ENCODE peak calls at places on chromosomes 5 and 9, in four cellular contexts. Z is tibial nerve, Q is suprapubic skin, S is transverse colon. G is an unnamed sample.

GRCh38 chr5:31378838-31379237 is 153.1 kb downstream of the DROSHA start:
- DNase-seq in Z (no peak), Q (no peak), S (no peak), G (no peak)

GRCh38 chr9:134540441-134541372 is 100.9 kb upstream of the COL5A1 start:
- DNase-seq in Z (no peak), Q (no peak), S (no peak), G (no peak)

GRCh38 chr9:105438136-105438839 is 9.5 kb upstream of the FSD1L start:
- DNase-seq in Z (no peak), Q (no peak), S (no peak), G (no peak)

GRCh38 chr5:1118231-1118698 is 6.4 kb upstream of the SLC12A7 start:
- DNase-seq in Z (no peak), Q (no peak), S (no peak), G (peak; percentile 80)

GRCh38 chr9:121262953-121263352 is 5.0 kb upstream of the GSN start:
- DNase-seq in Z (no peak), Q (no peak), S (no peak), G (no peak)

GRCh38 chr5:144121577-144121976 is 48.9 kb downstream of the YIPF5 start:
- DNase-seq in Z (no peak), Q (no peak), S (no peak), G (no peak)

GRCh38 chr9:100561256-100561655 is 16.6 kb upstream of the CAVIN4 start:
- DNase-seq in Z (no peak), Q (no peak), S (no peak), G (no peak)

GRCh38 chr5:34685485-34686197 is 29.5 kb downstream of the RAI14 start:
- DNase-seq in Z (no peak), Q (no peak), S (no peak), G (no peak)

GRCh38 chr5:140821375-140822280 is at the start of gene PCDHA5:
- DNase-seq in Z (peak; percentile 19), Q (no peak), S (no peak), G (no peak)

DNA sequence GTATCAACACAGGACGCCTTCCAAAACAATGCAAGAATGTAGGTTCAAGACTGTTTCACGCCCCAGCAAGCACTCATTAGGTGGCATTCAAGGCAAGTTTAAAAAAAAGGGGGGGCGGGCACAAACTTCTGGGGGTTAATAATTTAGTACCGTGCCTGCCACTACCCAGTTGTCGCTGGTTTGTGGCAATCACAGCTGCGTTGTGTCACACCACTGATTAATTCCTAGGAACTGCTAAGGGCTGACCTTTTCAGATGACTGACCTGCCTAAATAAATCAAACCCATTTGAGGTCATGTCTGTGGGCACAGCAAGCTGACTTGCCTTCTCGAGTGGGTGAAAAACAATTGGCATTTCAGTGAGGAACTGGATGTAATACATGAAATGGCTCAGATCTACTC is 15.2 kb upstream of the MGAT1 start:
- DNase-seq in Z (no peak), Q (no peak), S (no peak), G (no peak)
- TF ChIP-seq EP300 in Z (no peak), Q (no peak), S (no peak), G (no peak)

DNA sequence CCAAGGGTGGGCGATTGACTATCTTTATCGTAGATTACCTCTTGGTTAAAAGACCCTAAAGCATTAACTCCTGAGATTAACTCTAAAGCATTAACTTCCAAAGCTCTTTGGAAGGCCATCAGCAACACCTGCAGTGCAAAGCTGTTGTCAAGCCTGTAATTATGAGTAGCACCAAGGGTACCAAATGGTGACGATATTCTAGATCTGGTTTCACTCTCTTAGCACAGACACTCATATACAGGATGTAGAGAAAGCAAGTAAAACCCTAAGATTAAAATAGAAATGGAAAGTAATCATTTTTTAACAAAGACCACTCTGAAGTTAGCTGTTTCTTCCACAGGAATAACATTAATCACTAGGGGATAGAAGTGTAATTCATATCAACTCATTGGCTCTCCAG is 29.9 kb upstream of the TNFSF8 start:
- DNase-seq in Z (no peak), Q (no peak), S (no peak), G (no peak)
- H3K27ac ChIP-seq in Z (no peak overlapping the region), Q (no peak overlapping the region), S (no peak overlapping the region), G (no peak overlapping the region)

DNA sequence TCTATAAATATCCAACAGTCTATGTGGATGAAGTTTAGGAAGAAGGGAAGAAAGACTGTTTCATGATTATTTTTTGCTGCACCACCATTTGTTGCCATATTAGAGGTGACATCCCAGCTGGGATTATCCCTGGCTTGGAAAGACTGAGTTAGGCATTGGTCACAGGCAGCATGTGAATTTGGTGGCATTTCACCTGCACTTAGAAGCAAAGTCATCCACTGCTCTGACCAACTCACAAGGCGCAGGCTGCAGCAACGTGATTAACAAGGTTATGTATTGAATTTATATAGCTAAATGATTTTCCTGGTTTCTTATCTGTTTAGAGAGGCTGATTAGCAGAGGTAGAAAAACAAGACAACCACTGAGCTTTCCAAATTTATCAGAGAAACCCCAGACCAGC is 2.7 kb downstream of the FYB1 start:
- DNase-seq in Z (no peak), Q (no peak), S (no peak), G (no peak)
- H3K4me1 ChIP-seq in Z (peaks cover 25% of the 10 kb centered on the region), Q (peaks cover 11% of the 10 kb centered on the region), S (peaks cover 7% of the 10 kb centered on the region), G (no peaks in the 10 kb centered on the region)

GRCh38 chr5:138177936-138178515 is 404 bp downstream of the BRD8 start:
- DNase-seq in Z (no peak), Q (no peak), S (peak; percentile 39), G (no peak)

GRCh38 chr5:138180841-138181240 is 1.9 kb downstream of the KIF20A start:
- DNase-seq in Z (no peak), Q (no peak), S (no peak), G (no peak)

GRCh38 chr5:138180183-138180782 is 1.4 kb downstream of the KIF20A start:
- DNase-seq in Z (no peak), Q (no peak), S (no peak), G (no peak)

GRCh38 chr5:138179277-138179857 is 455 bp downstream of the KIF20A start:
- DNase-seq in Z (no peak), Q (no peak), S (no peak), G (no peak)

GRCh38 chr5:138178516-138179276 is at the start of the genes BRD8 and KIF20A:
- DNase-seq in Z (peak; percentile 99), Q (peak; percentile 97), S (peak; percentile 97), G (peak; percentile 96)
- TF ChIP-seq EP300 in Z (peak; percentile 89), Q (no peak), S (no peak), G (peak; percentile 36)

GRCh38 chr9:124771867-124772621 is 933 bp upstream of the NR6A1 start:
- DNase-seq in Z (peak; percentile 53), Q (peak; percentile 73), S (peak; percentile 75), G (peak; percentile 77)

GRCh38 chr9:124773473-124774130 is 2.5 kb upstream of the NR6A1 start:
- DNase-seq in Z (no peak), Q (no peak), S (no peak), G (no peak)

GRCh38 chr9:124769451-124770358 is 1.4 kb downstream of the NR6A1 start:
- DNase-seq in Z (no peak), Q (no peak), S (peak; percentile 73), G (no peak)

GRCh38 chr9:124770359-124771020 is 621 bp downstream of the NR6A1 start:
- DNase-seq in Z (no peak), Q (peak; percentile 78), S (peak; percentile 46), G (peak; percentile 61)

GRCh38 chr9:124771021-124771866 is at the start of gene NR6A1:
- DNase-seq in Z (peak; percentile 93), Q (peak; percentile 98), S (peak; percentile 98), G (peak; percentile 95)
- H3K27ac ChIP-seq in Z (peak within 1 kb of the TSS; percentile 86), Q (peak within 1 kb of the TSS; percentile 71), S (peak within 1 kb of the TSS; percentile 88), G (no peak within 1 kb of the TSS)

DNA sequence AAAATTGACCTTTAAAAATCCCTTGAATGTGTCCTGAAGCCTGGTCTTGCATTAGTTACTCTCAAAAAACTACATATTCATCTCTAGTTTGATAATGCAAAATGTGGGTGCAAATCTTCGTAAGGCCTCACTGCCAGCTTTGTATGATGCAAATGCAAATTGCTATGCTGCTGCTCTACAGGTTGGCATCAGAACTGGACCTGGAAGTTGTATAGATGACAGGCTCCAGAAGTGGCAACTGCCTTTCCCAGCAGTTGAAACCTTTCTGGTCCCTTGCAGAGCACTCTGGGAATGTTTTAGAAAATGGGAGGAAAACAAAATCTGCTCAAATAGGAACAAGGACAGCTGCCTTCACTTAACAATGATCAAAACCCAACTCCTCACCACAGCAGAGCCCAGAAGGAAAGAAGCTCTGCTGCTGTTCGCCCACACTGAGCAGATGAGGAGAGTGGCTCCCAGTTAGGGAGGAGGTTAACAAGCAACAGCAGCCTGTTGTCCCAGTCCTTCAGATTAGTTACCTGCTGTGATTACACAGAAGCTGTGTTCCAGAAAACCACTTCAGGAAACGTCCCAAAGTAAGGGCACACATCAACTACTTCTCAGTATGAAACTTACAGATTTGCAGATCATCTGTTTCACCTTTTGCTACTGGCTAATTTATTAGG is 93.5 kb downstream of the PLPP1 start:
- DNase-seq in Z (no peak), Q (no peak), S (no peak), G (no peak)
- H3K4me1 ChIP-seq in Z (peaks cover 62% of the 10 kb centered on the region), Q (peaks cover 59% of the 10 kb centered on the region), S (peaks cover 31% of the 10 kb centered on the region), G (peaks cover 9% of the 10 kb centered on the region)

DNA sequence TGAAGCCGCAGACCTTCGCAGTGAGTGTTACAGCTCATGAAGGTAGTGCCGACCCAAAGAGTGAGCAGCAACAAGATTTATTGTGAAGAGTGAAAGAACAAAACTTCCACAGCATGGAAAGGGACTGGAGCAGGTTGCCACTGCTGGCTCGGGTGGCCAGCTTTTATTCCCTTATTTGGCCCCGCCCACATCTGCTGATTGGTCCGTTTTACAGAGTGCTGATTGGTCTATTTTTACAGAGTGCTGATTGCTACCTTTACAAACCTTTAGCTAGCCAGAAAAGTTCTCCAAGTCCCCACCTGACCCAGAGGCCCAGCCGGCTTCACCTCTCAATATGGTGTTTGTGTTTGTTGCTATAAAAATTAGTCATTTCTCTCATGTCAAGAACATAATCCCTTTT is 49.7 kb downstream of the RECK start:
- DNase-seq in Z (no peak), Q (no peak), S (no peak), G (no peak)
- TF ChIP-seq EP300 in Z (no peak), Q (no peak), S (no peak), G (no peak)

GRCh38 chr5:20102291-20102690 is 114.3 kb upstream of the CDH18 start:
- DNase-seq in Z (no peak), Q (no peak), S (no peak), G (no peak)
- H3K27ac ChIP-seq in Z (no peak overlapping the region), Q (no peak overlapping the region), S (no peak overlapping the region), G (no peak overlapping the region)

GRCh38 chr5:124652892-124653441 is 93.5 kb downstream of the ZNF608 start:
- DNase-seq in Z (no peak), Q (no peak), S (no peak), G (no peak)
- H3K4me1 ChIP-seq in Z (peaks cover 67% of the 10 kb centered on the region), Q (peaks cover 59% of the 10 kb centered on the region), S (peaks cover 71% of the 10 kb centered on the region), G (peaks cover 11% of the 10 kb centered on the region)